ENCODE peak calls at places on chromosomes 1 and 21, in nine cellular contexts. M, C, A, P, K, D, S, T and E are unnamed samples.

GRCh38 chr1:229891227-229891626 is 175.8 kb upstream of the GALNT2 start:
- DNase-seq in M (no peak), C (no peak), A (no peak), P (no peak), K (no peak), D (no peak), S (no peak), T (no peak), E (no peak)

GRCh38 chr21:29305561-29305960 is 6.8 kb downstream of the BACH1 start:
- DNase-seq in M (no peak), C (no peak), A (no peak), P (peak), K (no peak), D (no peak), S (no peak), T (no peak), E (no peak)

GRCh38 chr1:147504801-147505303 is 36.4 kb upstream of the BCL9 start:
- DNase-seq in M (peak), C (no peak), A (peak), P (no peak), K (no peak), D (peak), S (peak), T (no peak), E (no peak)

GRCh38 chr1:114118351-114118990 is 35.2 kb downstream of the SYT6 start:
- DNase-seq in M (no peak), C (no peak), A (no peak), P (no peak), K (no peak), D (no peak), S (peak), T (no peak), E (no peak)

GRCh38 chr1:21234779-21235178 is 55.5 kb downstream of the ECE1 start:
- DNase-seq in M (no peak), C (no peak), A (no peak), P (no peak), K (no peak), D (peak), S (no peak), T (no peak), E (no peak)

GRCh38 chr1:198830397-198830796 is 191.6 kb downstream of the PTPRC start:
- DNase-seq in M (peak), C (no peak), A (no peak), P (no peak), K (no peak), D (no peak), S (peak), T (no peak), E (no peak)

GRCh38 chr1:7646164-7646563 is 124.9 kb upstream of the VAMP3 start:
- DNase-seq in M (no peak), C (no peak), A (no peak), P (no peak), K (no peak), D (no peak), S (no peak), T (no peak), E (no peak)

GRCh38 chr1:26046313-26047031 is 554 bp upstream of the SLC30A2 start:
- DNase-seq in M (no peak), C (no peak), A (no peak), P (no peak), K (no peak), D (no peak), S (peak), T (no peak), E (no peak)

GRCh38 chr1:30904191-30904961 is 4.2 kb downstream of the SDC3 start:
- DNase-seq in M (no peak), C (no peak), A (no peak), P (no peak), K (no peak), D (no peak), S (no peak), T (no peak), E (no peak)

GRCh38 chr1:113745425-113745824 is 13.9 kb downstream of the PHTF1 start:
- DNase-seq in M (no peak), C (no peak), A (no peak), P (peak), K (no peak), D (no peak), S (no peak), T (no peak), E (no peak)

GRCh38 chr1:206808615-206809014 is 36.3 kb upstream of the IL10 start:
- DNase-seq in M (peak), C (peak), A (peak), P (peak), K (no peak), D (peak), S (no peak), T (no peak), E (no peak)
- TF ChIP-seq CTCF in M (peak), C (peak), A (peak), P (peak), K (peak), D (peak), S (peak), T (peak), E (peak)

DNA sequence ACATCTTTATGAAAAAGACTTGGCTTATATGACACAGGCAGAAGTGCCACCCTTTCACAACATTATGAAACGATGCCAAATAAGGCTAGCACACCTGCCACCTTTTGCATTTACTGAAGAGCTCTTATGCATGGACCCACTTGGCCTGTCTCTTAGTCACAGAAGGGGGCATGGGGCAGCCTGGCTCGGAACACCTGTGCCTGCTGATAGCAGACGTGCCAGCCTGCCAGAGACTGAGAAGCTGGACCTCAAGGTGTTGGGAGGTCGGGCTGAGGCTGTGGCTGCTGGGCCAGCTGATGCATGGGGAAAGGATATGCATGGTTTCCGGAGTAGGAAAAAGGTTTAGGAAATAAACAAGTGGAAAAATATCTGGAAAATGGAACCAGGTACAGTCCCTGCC is 21.5 kb downstream of the RCAN1 start:
- DNase-seq in M (no peak), C (no peak), A (no peak), P (no peak), K (no peak), D (no peak), S (no peak), T (peak), E (no peak)
- TF ChIP-seq CTCF in M (no peak), C (no peak), A (no peak), P (no peak), K (no peak), D (no peak), S (no peak), T (no peak), E (no peak)

GRCh38 chr1:19311931-19312781 is at the start of the genes AKR7A2 and SLC66A1:
- DNase-seq in M (peak), C (peak), A (peak), P (peak), K (peak), D (peak), S (peak), T (peak), E (peak)

GRCh38 chr1:19310061-19310460 is 1.9 kb downstream of the AKR7A2 start:
- DNase-seq in M (no peak), C (no peak), A (no peak), P (no peak), K (no peak), D (peak), S (no peak), T (no peak), E (no peak)

GRCh38 chr1:19312782-19313635 is 883 bp downstream of the SLC66A1 start:
- DNase-seq in M (no peak), C (no peak), A (no peak), P (no peak), K (no peak), D (no peak), S (no peak), T (no peak), E (no peak)

GRCh38 chr1:19310720-19311502 is 1.0 kb downstream of the AKR7A2 start:
- DNase-seq in M (peak), C (peak), A (no peak), P (peak), K (no peak), D (no peak), S (no peak), T (no peak), E (peak)

DNA sequence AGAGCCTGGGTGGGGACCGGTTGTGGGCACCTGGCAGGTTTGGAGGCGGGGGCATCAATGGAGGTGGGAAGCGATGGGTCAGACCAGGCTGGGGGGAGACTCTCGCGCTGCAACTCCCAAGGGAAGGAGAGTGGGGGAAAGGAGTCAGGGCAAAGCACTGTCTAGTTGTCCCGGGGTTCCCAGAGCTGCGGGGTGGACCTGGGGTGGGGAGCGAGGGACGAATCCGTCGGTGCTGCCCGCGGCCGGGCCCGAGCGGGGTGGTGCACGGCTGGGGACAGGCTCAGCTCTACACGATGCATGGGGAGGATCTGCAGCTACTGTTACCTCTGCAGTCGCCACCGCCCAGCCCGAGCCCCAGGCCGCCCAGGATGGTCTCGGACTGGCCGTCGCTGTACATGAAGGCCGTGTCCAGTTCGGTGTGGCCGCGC is 427 bp downstream of the AKR7A2 start:
- DNase-seq in M (no peak), C (no peak), A (no peak), P (no peak), K (no peak), D (no peak), S (no peak), T (no peak), E (peak)
- TF ChIP-seq CTCF in M (no peak), C (no peak), A (no peak), P (no peak), K (no peak), D (no peak), S (no peak), T (no peak), E (no peak)

DNA sequence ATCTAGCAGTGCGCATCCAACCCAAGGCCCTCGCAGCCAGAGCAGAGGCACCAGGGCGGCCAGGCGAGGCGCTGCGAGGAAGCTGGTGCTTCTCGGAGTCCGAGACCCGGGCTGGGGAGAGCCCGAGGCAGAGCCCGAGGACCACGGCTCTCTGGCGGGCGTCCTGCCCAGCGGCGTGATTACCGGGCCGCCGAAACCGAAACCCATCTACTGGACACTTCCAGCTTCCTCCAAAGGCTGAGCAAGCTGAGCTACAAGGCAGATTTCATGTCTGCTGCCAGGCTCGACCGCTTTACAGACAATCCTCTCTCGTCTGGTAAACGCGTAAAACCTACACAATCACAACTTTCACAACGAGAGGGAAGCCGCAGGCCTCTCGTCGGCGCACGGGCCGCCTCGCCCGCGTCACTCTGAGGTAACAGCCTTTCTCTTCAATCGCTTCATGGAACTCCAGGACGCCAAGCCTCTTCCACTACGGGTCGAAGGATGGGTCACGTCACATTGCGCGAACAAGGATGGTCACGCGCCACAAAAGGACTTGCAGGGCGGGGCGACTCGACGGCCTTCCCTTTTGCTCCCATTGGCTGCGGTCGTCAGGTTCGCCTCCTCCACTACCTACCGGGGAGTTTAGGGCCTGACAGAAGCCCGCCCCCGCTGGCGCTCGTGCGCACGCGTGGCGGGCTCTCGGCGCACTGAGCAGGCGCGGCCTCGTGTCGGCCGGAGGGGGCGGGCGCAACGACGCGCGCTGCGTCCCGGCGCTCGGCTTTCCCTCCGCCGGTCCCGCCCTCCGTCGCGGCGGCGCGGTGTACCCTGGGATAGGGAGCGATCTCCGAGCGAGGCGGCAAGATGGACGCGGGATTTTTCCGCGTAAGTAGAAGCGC is at the start of gene SRRM1:
- DNase-seq in M (peak), C (peak), A (peak), P (peak), K (peak), D (peak), S (peak), T (peak), E (peak)
- TF ChIP-seq CTCF in M (peak), C (no peak), A (no peak), P (peak), K (peak), D (peak), S (no peak), T (peak), E (peak)

DNA sequence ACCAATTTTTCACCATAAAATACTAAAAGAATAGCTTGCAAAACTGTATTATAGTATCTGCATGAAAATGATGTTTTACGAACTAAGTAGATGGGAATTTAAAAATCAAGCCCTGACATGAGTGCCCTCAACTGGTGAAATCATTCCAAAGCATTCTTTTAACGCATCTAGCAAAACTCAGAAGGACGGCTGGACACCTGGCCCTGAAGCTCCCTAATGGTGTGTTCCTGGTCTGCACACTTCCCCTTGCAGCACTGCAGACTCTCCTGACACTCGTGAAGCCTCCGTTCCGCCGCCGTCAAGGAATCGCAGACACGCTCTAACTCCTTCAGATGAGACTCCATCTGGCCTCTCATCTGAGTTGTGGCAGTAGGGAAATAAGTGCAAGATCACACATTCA is 39.9 kb downstream of the ODF2L start:
- DNase-seq in M (no peak), C (no peak), A (peak), P (no peak), K (no peak), D (peak), S (no peak), T (no peak), E (no peak)
- TF ChIP-seq CTCF in M (peak), C (no peak), A (no peak), P (peak), K (no peak), D (peak), S (no peak), T (no peak), E (no peak)

GRCh38 chr1:178768423-178768822 is 43.4 kb downstream of the RALGPS2 start:
- DNase-seq in M (peak), C (no peak), A (peak), P (peak), K (no peak), D (peak), S (no peak), T (no peak), E (peak)

GRCh38 chr1:178772952-178773351 is 47.9 kb downstream of the RALGPS2 start:
- DNase-seq in M (no peak), C (no peak), A (no peak), P (no peak), K (no peak), D (no peak), S (no peak), T (no peak), E (no peak)

GRCh38 chr1:178776553-178776952 is 51.5 kb downstream of the RALGPS2 start:
- DNase-seq in M (no peak), C (no peak), A (no peak), P (peak), K (no peak), D (no peak), S (no peak), T (no peak), E (no peak)

GRCh38 chr1:178774263-178774662 is 49.2 kb downstream of the RALGPS2 start:
- DNase-seq in M (peak), C (no peak), A (peak), P (peak), K (no peak), D (peak), S (no peak), T (no peak), E (peak)
- TF ChIP-seq CTCF in M (peak), C (peak), A (peak), P (no peak), K (peak), D (peak), S (peak), T (peak), E (no peak)

GRCh38 chr1:219325368-219325742 is 151.7 kb downstream of the LYPLAL1 start:
- DNase-seq in M (no peak), C (no peak), A (no peak), P (no peak), K (no peak), D (no peak), S (no peak), T (no peak), E (no peak)
- TF ChIP-seq CTCF in M (no peak), C (no peak), A (no peak), P (no peak), K (no peak), D (no peak), S (no peak), T (no peak), E (no peak)

GRCh38 chr21:42539931-42540343 is 26.3 kb downstream of the SLC37A1 start:
- DNase-seq in M (no peak), C (no peak), A (no peak), P (no peak), K (no peak), D (no peak), S (peak), T (no peak), E (no peak)
- TF ChIP-seq CTCF in M (peak), C (no peak), A (no peak), P (peak), K (no peak), D (no peak), S (peak), T (no peak), E (no peak)

GRCh38 chr1:60171793-60172192 is 98.2 kb upstream of the C1orf87 start:
- DNase-seq in M (peak), C (no peak), A (peak), P (no peak), K (no peak), D (peak), S (no peak), T (no peak), E (no peak)

GRCh38 chr1:60169206-60169605 is 95.6 kb upstream of the C1orf87 start:
- DNase-seq in M (peak), C (no peak), A (peak), P (no peak), K (no peak), D (peak), S (no peak), T (no peak), E (no peak)

GRCh38 chr1:60173006-60173405 is 99.4 kb upstream of the C1orf87 start:
- DNase-seq in M (no peak), C (no peak), A (no peak), P (no peak), K (no peak), D (no peak), S (no peak), T (no peak), E (no peak)

GRCh38 chr1:60173729-60174128 is 100.2 kb upstream of the C1orf87 start:
- DNase-seq in M (no peak), C (no peak), A (no peak), P (no peak), K (no peak), D (no peak), S (no peak), T (no peak), E (no peak)

GRCh38 chr1:60170709-60171108 is 97.1 kb upstream of the C1orf87 start:
- DNase-seq in M (no peak), C (no peak), A (no peak), P (no peak), K (no peak), D (no peak), S (no peak), T (no peak), E (no peak)
- TF ChIP-seq CTCF in M (no peak), C (no peak), A (no peak), P (no peak), K (no peak), D (peak), S (no peak), T (no peak), E (no peak)

GRCh38 chr1:184244962-184245361 is 141.9 kb upstream of the C1orf21 start:
- DNase-seq in M (no peak), C (no peak), A (no peak), P (no peak), K (no peak), D (no peak), S (no peak), T (no peak), E (no peak)

GRCh38 chr1:184237588-184237987 is 149.2 kb upstream of the C1orf21 start:
- DNase-seq in M (no peak), C (no peak), A (no peak), P (no peak), K (no peak), D (no peak), S (no peak), T (no peak), E (no peak)

GRCh38 chr1:184241446-184241845 is 145.4 kb upstream of the C1orf21 start:
- DNase-seq in M (no peak), C (no peak), A (no peak), P (no peak), K (no peak), D (no peak), S (no peak), T (no peak), E (no peak)

GRCh38 chr1:184242507-184242943 is 144.3 kb upstream of the C1orf21 start:
- DNase-seq in M (peak), C (no peak), A (peak), P (no peak), K (no peak), D (peak), S (no peak), T (no peak), E (no peak)
- TF ChIP-seq CTCF in M (no peak), C (no peak), A (no peak), P (no peak), K (peak), D (peak), S (no peak), T (no peak), E (no peak)